ENCODE peak calls at places on chromosomes 3 and 15, in four cellular contexts. Z is SK-N-SH, P is WTC11, N is K562. E is an unnamed sample.

GRCh38 chr3:9806688-9807589 is 3.1 kb upstream of the TTLL3 start:
- DNase-seq in P (no peak), N (no peak), Z (no peak), E (no peak)

GRCh38 chr3:187807086-187807862 is 62.0 kb upstream of the BCL6 start:
- DNase-seq in P (no peak), N (no peak), Z (no peak), E (no peak)

GRCh38 chr15:47507221-47507985 is 209.9 kb upstream of the SEMA6D start:
- DNase-seq in Z (peak), P (no peak), N (no peak), E (no peak)

GRCh38 chr3:10753964-10754363 is 62.1 kb upstream of the SLC6A11 start:
- DNase-seq in Z (no peak), P (peak), N (peak), E (peak)

GRCh38 chr15:50911001-50911400 is 2.5 kb downstream of the AP4E1 start:
- DNase-seq in Z (no peak), N (no peak), P (no peak), E (no peak)

GRCh38 chr15:25990245-25990644 is 127.1 kb upstream of the ATP10A start:
- DNase-seq in P (no peak), Z (no peak), N (no peak), E (peak)

GRCh38 chr15:38610748-38611147 is 46.1 kb upstream of the RASGRP1 start:
- DNase-seq in Z (no peak), P (no peak), N (no peak), E (no peak)

GRCh38 chr15:62389887-62390792 is 225.1 kb upstream of the C2CD4B start:
- DNase-seq in N (peak), P (peak), Z (peak), E (peak)

GRCh38 chr3:12759097-12759679 is at the start of gene TMEM40:
- DNase-seq in N (no peak), P (peak), Z (no peak), E (no peak)

GRCh38 chr15:34726407-34727100 is 28.2 kb downstream of the GJD2 start:
- DNase-seq in P (no peak), N (no peak), Z (no peak), E (no peak)

GRCh38 chr15:43930556-43930955 is 103.8 kb downstream of the WDR76 start:
- DNase-seq in Z (no peak), P (no peak), N (no peak), E (no peak)

GRCh38 chr3:135576786-135577185 is 388.7 kb upstream of the PPP2R3A start:
- DNase-seq in P (no peak), Z (no peak), N (no peak), E (no peak)

GRCh38 chr15:52496776-52497470 is 31.8 kb downstream of the MYO5A start:
- DNase-seq in P (no peak), N (no peak), Z (no peak), E (no peak)
- TF ChIP-seq TEAD4 in P (no peak), N (no peak), Z (no peak), E (no peak)

DNA sequence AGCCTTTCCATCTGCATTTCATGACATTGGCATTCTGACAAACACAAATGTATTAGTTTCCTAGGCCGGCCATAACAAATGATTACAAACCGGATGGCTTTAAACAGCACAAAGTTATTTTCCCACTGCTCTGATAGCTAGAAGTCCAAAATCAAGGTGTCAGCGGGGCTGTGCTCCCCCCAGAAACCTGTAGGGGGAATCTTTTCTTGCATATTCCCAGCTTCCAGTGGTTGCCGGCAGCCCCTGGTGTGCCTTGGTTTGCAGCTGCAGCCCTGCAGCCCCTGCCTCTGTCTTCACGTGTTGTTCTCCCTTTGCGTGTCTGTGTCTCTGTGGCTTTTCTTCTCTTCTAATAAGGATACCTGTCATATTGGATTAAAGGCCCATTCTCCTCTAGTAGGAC is 79.0 kb upstream of the CDV3 start:
- DNase-seq in N (no peak), Z (no peak), P (peak), E (no peak)
- TF ChIP-seq TEAD4 in N (no peak), Z (no peak), P (no peak), E (no peak)

GRCh38 chr3:71998995-71999673 is 214.2 kb upstream of the PROK2 start:
- DNase-seq in Z (no peak), P (no peak), N (no peak), E (no peak)
- TF ChIP-seq TEAD4 in Z (no peak), P (no peak), N (no peak), E (no peak)

GRCh38 chr3:195078891-195079440 is 192.0 kb downstream of the XXYLT1 start:
- DNase-seq in Z (peak), N (no peak), P (no peak), E (no peak)

GRCh38 chr3:195080571-195081141 is 190.3 kb downstream of the XXYLT1 start:
- DNase-seq in N (no peak), Z (no peak), P (no peak), E (no peak)

GRCh38 chr3:195079636-195080035 is 191.3 kb downstream of the XXYLT1 start:
- DNase-seq in N (no peak), Z (no peak), P (no peak), E (no peak)

GRCh38 chr3:195081242-195081963 is 189.6 kb downstream of the XXYLT1 start:
- DNase-seq in P (no peak), Z (no peak), N (no peak), E (no peak)

GRCh38 chr3:195080125-195080524 is 190.8 kb downstream of the XXYLT1 start:
- DNase-seq in P (no peak), Z (no peak), N (no peak), E (no peak)
- TF ChIP-seq TEAD4 in P (no peak), Z (no peak), N (no peak), E (no peak)

DNA sequence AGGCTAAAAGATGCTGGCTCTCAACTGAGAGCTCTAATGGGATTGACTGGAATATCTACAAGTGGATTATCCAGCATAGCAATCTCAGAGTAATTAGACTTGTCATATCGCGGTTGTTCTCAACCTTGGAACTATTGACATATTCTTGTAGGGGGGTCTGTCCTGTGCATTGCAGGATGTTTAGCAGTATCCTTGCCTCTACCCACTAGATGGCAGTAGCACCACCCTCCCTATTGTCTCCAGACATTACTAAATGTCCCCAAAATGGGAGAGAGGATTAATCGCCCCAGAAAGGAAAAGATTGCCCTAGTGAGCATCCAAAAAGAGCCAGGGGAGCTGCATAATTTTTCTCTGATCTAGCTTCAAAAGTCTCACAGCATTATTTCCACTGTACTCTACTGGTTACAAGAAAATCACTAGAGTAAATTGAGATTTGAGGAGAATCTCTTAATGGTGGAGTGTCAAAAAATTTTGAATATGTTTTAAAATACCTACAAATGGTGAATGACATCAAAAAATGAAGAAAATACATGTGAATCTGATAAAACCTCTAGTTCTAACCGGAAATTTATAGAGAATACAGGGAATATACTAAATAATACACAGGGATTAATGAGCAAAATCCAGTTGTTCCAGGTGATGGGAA is 388.2 kb upstream of the AGTR1 start:
- DNase-seq in P (peak), Z (peak), N (peak), E (peak)
- TF ChIP-seq TEAD4 in P (no peak), Z (no peak), N (no peak), E (no peak)

GRCh38 chr3:134346744-134347143 is 27.5 kb downstream of the AMOTL2 start:
- DNase-seq in N (no peak), P (no peak), Z (no peak), E (no peak)

GRCh38 chr3:134350266-134350665 is 24.0 kb downstream of the AMOTL2 start:
- DNase-seq in Z (no peak), N (no peak), P (no peak), E (no peak)

GRCh38 chr3:134350861-134351311 is 23.4 kb downstream of the AMOTL2 start:
- DNase-seq in P (no peak), N (no peak), Z (no peak), E (no peak)

GRCh38 chr3:134347516-134347915 is 26.7 kb downstream of the AMOTL2 start:
- DNase-seq in P (no peak), Z (no peak), N (no peak), E (no peak)

GRCh38 chr3:134348524-134348923 is 25.7 kb downstream of the AMOTL2 start:
- DNase-seq in P (peak), Z (no peak), N (no peak), E (no peak)
- TF ChIP-seq TEAD4 in P (no peak), Z (no peak), N (no peak), E (no peak)

GRCh38 chr3:117939628-117940027 is 1095.0 kb downstream of the IGSF11 start:
- DNase-seq in N (no peak), P (no peak), Z (no peak), E (no peak)
- TF ChIP-seq TEAD4 in N (no peak), P (no peak), Z (no peak), E (no peak)

GRCh38 chr3:16885948-16886683 is 1.4 kb downstream of the PLCL2 start:
- DNase-seq in N (no peak), P (no peak), Z (no peak), E (no peak)

GRCh38 chr3:16887130-16887529 is 2.4 kb downstream of the PLCL2 start:
- DNase-seq in P (no peak), Z (no peak), N (no peak), E (no peak)

GRCh38 chr3:16890605-16891333 is 6.0 kb downstream of the PLCL2 start:
- DNase-seq in N (no peak), P (no peak), Z (no peak), E (no peak)

GRCh38 chr3:16885588-16885903 is 791 bp downstream of the PLCL2 start:
- DNase-seq in Z (no peak), N (no peak), P (no peak), E (no peak)

DNA sequence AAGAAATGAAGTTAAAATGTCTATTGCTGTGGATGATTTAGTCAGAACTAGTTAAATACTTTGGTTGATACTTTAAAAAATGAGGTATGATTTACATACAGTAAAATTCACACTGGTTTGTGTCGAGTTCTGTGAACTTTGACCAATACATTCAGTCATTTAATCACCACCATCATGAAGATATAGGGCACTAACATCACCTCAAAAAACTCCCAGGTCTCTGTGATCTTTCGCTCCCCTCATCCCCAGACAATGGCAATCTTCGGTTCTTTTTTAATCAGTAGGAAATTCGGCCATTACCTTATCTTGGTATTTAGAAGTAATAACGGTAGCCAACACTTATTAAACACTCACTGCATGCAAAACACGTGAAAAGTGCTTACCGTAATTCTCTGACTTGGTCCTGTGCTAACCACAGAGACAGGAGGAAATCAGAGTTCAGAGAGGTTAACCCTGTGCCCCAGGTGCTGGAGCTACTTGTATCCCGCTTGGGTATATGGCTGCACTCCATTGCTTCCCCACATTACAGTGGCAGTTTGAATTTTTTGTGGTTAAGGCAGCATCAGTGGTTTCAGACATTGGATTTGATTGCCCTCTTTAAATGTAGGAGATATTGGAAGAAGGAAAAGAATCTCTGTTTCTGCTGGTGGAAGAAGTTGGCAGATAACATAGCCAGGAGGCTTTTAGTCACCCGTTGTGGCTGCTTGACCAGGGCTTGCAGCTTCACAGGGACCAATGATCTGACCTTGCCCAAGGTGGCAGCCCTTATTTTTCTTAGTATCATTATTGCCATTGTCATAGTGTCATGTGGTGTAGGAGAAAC is 4.2 kb downstream of the PLCL2 start:
- DNase-seq in N (no peak), P (no peak), Z (no peak), E (no peak)
- TF ChIP-seq TEAD4 in N (no peak), P (no peak), Z (no peak), E (no peak)

DNA sequence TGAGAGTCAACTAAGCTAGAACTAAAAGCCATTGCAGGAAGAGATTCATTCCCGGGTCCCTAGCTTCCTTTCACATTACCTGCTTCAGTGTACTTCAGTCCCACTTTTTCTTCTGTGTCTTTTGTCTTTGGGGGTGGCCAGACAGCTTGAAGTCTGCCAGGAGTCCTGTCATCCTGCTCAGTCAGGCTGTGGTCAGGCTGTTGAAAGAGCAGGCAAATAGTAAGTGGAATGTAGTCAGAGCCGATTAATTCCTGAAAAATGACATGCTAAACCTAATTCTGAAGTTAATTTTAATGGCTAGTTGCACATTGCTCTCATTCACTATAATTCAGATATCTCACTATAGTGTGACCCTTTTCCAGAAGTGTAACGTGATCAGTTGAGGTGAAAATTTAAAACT is 129.6 kb downstream of the FMN1 start:
- DNase-seq in P (no peak), N (no peak), Z (no peak), E (no peak)
- TF ChIP-seq TEAD4 in P (no peak), N (no peak), Z (no peak), E (no peak)

GRCh38 chr15:58465070-58465469 is 33.3 kb downstream of the LIPC start:
- DNase-seq in P (no peak), N (no peak), Z (no peak), E (no peak)

GRCh38 chr15:58466566-58466965 is 34.8 kb downstream of the LIPC start:
- DNase-seq in N (no peak), Z (no peak), P (no peak), E (no peak)

GRCh38 chr15:58467722-58468436 is 36.1 kb downstream of the LIPC start:
- DNase-seq in Z (no peak), N (no peak), P (no peak), E (no peak)

GRCh38 chr15:58465866-58466517 is 34.2 kb downstream of the LIPC start:
- DNase-seq in Z (no peak), N (no peak), P (no peak), E (no peak)

DNA sequence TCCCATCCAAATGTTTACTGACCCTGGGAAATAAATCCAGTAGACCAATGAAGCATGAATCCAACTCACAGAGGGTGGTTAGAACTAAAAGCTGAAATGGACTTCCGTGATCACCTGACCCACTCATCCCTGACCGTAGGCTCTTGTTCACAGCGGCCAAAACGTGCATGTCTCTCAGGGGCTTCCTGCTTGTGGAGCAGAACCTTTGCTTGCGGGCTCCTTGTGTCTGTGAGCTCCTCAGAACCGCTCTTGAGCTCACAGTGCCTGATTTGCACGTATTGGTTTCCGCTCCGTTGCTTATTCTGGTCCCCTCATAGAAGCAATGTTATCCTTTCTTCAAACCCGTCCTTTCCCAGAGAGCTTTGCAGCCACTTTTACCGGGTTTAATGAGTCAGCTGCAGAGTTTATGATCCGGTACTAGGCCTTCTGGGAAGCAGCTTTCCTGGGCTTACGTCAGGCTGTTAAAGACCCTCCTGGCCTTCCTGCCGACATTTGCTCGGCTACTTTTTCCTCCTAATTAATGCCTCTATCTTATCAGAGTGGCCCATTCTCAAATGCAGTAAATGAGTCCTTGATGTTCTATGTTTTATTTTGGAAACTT is 35.4 kb downstream of the LIPC start:
- DNase-seq in P (no peak), Z (no peak), N (no peak), E (no peak)
- TF ChIP-seq TEAD4 in P (no peak), Z (no peak), N (no peak), E (no peak)

E was measured in H1.